ENCODE peak calls at places on chromosomes 3 and 15, in four cellular contexts. O is WTC11, A is K562, V is HepG2. P is an unnamed sample.

GRCh38 chr3:100875239-100875638 is 118.0 kb downstream of the ABI3BP start:
- DNase-seq in A (no peak), V (no peak), O (no peak), P (no peak)

GRCh38 chr15:90002428-90002844 is 1.3 kb downstream of the ZNF710 start:
- DNase-seq in V (no peak), O (peak), A (peak), P (peak)

GRCh38 chr3:8954938-8955763 is 8.1 kb downstream of the RAD18 start:
- DNase-seq in O (no peak), A (peak), V (no peak), P (no peak)

GRCh38 chr15:81506936-81507335 is 132.9 kb upstream of the TMC3 start:
- DNase-seq in A (no peak), V (no peak), O (no peak), P (no peak)

GRCh38 chr15:43440721-43441281 is 52.2 kb downstream of the TP53BP1 start:
- DNase-seq in A (peak), V (peak), O (no peak), P (peak)

GRCh38 chr15:56972426-56972825 is 54.0 kb downstream of the TCF12 start:
- DNase-seq in O (no peak), V (no peak), A (no peak), P (no peak)

GRCh38 chr15:88023956-88024355 is 232.6 kb downstream of the NTRK3 start:
- DNase-seq in O (no peak), V (no peak), A (no peak), P (no peak)

GRCh38 chr3:109685084-109686079 is 348.0 kb upstream of the DPPA4 start:
- DNase-seq in O (no peak), V (no peak), A (no peak), P (no peak)

GRCh38 chr3:140386357-140387100 is 291.3 kb upstream of the TRIM42 start:
- DNase-seq in V (peak), A (peak), O (no peak), P (no peak)
- TF ChIP-seq SP1 in V (no peak), A (no peak), O (no peak), P (no peak)

DNA sequence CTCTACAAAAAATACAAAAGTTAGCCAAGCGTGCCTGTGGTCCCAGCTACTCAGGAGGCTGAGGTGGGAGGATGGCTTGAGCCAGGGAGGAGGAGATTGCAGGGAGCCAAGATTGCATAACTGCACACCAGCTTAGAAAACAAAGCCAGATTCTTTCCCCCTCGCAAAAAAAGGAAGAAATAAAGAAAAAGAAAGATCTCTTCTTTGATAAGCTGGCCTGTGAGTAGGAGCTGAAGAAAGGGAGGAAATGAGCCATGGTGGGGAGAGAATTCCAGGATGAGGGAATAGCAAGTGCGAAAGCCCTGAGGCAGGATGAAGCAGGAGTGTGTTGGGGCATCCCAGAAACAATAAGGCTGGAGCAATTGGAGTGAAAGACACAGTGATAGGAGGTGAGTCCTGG is 24.5 kb upstream of the TOP2B start:
- DNase-seq in V (no peak), O (no peak), A (no peak), P (no peak)
- TF ChIP-seq ELF4 in V (no peak), O (no peak), A (no peak), P (no peak)

DNA sequence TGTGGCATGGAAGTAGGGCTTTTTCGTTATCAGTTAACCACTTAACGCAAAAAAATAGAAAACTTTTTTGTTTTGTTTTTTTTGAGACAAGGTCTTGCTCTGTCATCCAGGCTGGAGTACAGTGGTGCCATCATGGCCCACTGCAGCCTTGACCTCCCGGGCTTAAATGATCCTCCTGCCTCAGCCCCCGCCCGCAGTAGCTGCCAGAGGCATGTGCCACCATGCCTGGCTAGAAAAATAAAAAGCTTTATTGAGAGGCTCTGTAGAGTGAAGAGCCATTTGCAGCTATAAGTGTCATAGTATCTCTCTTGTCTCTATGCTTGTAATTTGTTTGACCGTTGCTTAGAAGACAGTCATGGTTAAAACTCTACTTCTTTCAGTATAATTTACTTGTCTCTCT is 13.5 kb downstream of the PPP4R2 start:
- DNase-seq in V (no peak), A (no peak), O (no peak), P (no peak)
- TF ChIP-seq SP1 in V (no peak), A (no peak), O (no peak), P (no peak)

DNA sequence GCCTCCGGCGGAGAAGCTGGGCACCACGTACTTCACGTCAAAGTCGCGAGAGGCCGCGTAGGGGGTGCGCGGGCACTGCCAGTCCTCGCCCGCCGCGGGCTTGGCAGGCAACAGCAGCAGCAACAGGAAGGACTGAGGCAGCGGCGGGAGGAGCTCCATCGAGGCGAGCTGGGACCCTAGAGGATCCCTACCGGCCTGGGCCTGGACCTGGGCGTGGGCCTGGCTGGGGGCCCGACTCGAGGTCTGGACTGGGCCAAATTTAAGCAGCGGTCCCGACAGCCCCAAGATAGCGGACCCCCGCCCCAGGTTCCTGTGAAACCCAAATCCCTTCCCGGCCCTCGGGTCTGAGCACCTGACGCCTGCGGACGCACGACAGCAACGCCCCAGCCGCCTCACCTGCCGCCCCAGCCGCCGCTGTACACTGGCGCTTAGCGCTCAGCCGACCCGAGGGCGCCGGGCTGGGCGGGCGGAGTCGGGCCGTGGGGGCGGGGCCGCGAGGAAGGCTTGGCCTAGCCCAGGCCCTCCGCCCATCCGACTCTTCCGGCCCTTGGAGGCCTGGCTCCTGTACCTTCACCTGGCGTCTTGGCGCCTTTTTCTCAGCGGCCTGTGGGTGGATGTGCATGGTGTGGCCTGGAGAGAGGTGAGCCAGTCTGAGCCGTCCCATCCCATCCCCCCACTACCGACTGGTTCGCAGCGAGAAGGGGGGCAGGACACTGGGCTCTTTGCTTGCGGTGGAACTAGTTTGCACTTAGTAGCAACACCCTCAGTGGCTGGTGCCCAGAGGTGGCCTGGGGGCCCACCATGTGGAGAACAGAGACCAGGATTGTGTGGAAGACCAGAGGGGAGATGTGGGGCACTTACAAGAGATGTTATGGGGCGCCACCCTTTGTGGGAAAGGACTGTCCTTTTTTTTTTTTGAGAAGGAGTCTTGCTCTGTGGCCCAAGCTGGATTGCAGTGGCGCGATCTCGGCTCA is at the start of gene MST1R:
- DNase-seq in A (peak), V (peak), O (peak), P (peak)
- TF ChIP-seq ELF4 in A (no peak), V (no peak), O (no peak), P (no peak)

GRCh38 chr3:124768812-124769211 is 38.6 kb downstream of the UMPS start:
- DNase-seq in A (peak), O (peak), V (peak), P (peak)
- TF ChIP-seq SP1 in A (no peak), O (no peak), V (no peak), P (no peak)

GRCh38 chr3:94004301-94004910 is 24.0 kb downstream of the STX19 start:
- DNase-seq in O (no peak), A (peak), V (peak), P (peak)
- TF ChIP-seq ELF4 in O (no peak), A (no peak), V (no peak), P (no peak)

GRCh38 chr15:101255615-101256350 is 3.9 kb upstream of the CHSY1 start:
- DNase-seq in O (no peak), V (peak), A (peak), P (no peak)
- TF ChIP-seq SP1 in O (no peak), V (no peak), A (peak), P (no peak)

GRCh38 chr15:39925112-39925830 is 5.2 kb upstream of the GPR176 start:
- DNase-seq in V (no peak), A (peak), O (no peak), P (no peak)
- TF ChIP-seq ELF4 in V (no peak), A (no peak), O (no peak), P (no peak)

GRCh38 chr15:92633418-92633817 is 22.2 kb downstream of the FAM174B start:
- DNase-seq in V (no peak), O (no peak), A (no peak), P (no peak)
- TF ChIP-seq SP1 in V (no peak), O (no peak), A (no peak), P (no peak)

GRCh38 chr3:150237490-150237889 is 170.6 kb upstream of the TSC22D2 start:
- DNase-seq in O (no peak), V (no peak), A (no peak), P (no peak)
- TF ChIP-seq ELF4 in O (no peak), V (no peak), A (no peak), P (no peak)

P was measured in HEK293T.